ENCODE peak calls at places on chromosomes 3 and 15, in eight cellular contexts. One of them, this sample, is unnamed.

GRCh38 chr3:99419111-99419510 is 219.3 kb upstream of the COL8A1 start:
- DNase-seq in tibial artery: no peak
- DNase-seq in Peyer's patch: no peak
- DNase-seq in cardiac muscle cell: peak; percentile 59
- DNase-seq in foreskin keratinocyte: no peak
- DNase-seq in Caco-2: no peak
- DNase-seq in nephron progenitor cell: no peak
- DNase-seq in WTC11: no peak
- DNase-seq in this sample: peak; percentile 40

GRCh38 chr3:151210676-151211381 is 7.8 kb upstream of the GPR171 start:
- DNase-seq in foreskin keratinocyte: no peak
- DNase-seq in Peyer's patch: peak; percentile 63
- DNase-seq in cardiac muscle cell: peak; percentile 41
- DNase-seq in Caco-2: no peak
- DNase-seq in tibial artery: no peak
- DNase-seq in nephron progenitor cell: no peak
- DNase-seq in WTC11: no peak
- DNase-seq in this sample: no peak

GRCh38 chr3:14524311-14524711 is 15.8 kb downstream of the GRIP2 start:
- DNase-seq in tibial artery: no peak
- DNase-seq in foreskin keratinocyte: no peak
- DNase-seq in WTC11: no peak
- DNase-seq in Caco-2: peak; percentile 32
- DNase-seq in cardiac muscle cell: no peak
- DNase-seq in nephron progenitor cell: no peak
- DNase-seq in Peyer's patch: no peak
- DNase-seq in this sample: no peak

GRCh38 chr3:195119461-195120198 is 151.3 kb downstream of the XXYLT1 start:
- DNase-seq in Peyer's patch: no peak
- DNase-seq in nephron progenitor cell: peak; percentile 33
- DNase-seq in WTC11: peak; percentile 56
- DNase-seq in cardiac muscle cell: peak; percentile 85
- DNase-seq in foreskin keratinocyte: no peak
- DNase-seq in tibial artery: no peak
- DNase-seq in Caco-2: peak; percentile 80
- DNase-seq in this sample: peak; percentile 32

GRCh38 chr15:100309984-100310291 is 31.8 kb downstream of the ADAMTS17 start:
- DNase-seq in cardiac muscle cell: no peak
- DNase-seq in tibial artery: no peak
- DNase-seq in WTC11: no peak
- DNase-seq in Peyer's patch: no peak
- DNase-seq in foreskin keratinocyte: no peak
- DNase-seq in nephron progenitor cell: no peak
- DNase-seq in Caco-2: no peak
- DNase-seq in this sample: no peak

GRCh38 chr3:190716961-190717360 is 145.5 kb downstream of the GMNC start:
- DNase-seq in Peyer's patch: no peak
- DNase-seq in cardiac muscle cell: no peak
- DNase-seq in tibial artery: no peak
- DNase-seq in foreskin keratinocyte: no peak
- DNase-seq in Caco-2: no peak
- DNase-seq in WTC11: no peak
- DNase-seq in nephron progenitor cell: no peak
- DNase-seq in this sample: no peak

GRCh38 chr3:184757010-184757651 is 45.3 kb upstream of the MAGEF1 start:
- DNase-seq in tibial artery: peak; percentile 67
- DNase-seq in Peyer's patch: no peak
- DNase-seq in nephron progenitor cell: peak; percentile 45
- DNase-seq in WTC11: no peak
- DNase-seq in Caco-2: no peak
- DNase-seq in foreskin keratinocyte: no peak
- DNase-seq in cardiac muscle cell: peak; percentile 96
- DNase-seq in this sample: peak; percentile 49

GRCh38 chr3:151393146-151393831 is 8.7 kb upstream of the P2RY12 start:
- DNase-seq in foreskin keratinocyte: no peak
- DNase-seq in WTC11: no peak
- DNase-seq in Peyer's patch: no peak
- DNase-seq in cardiac muscle cell: no peak
- DNase-seq in tibial artery: no peak
- DNase-seq in Caco-2: no peak
- DNase-seq in nephron progenitor cell: no peak
- DNase-seq in this sample: no peak

GRCh38 chr15:38859574-38859973 is 295.0 kb upstream of the RASGRP1 start:
- DNase-seq in foreskin keratinocyte: no peak
- DNase-seq in tibial artery: no peak
- DNase-seq in Caco-2: no peak
- DNase-seq in cardiac muscle cell: no peak
- DNase-seq in nephron progenitor cell: no peak
- DNase-seq in WTC11: no peak
- DNase-seq in Peyer's patch: no peak
- DNase-seq in this sample: no peak

GRCh38 chr15:84671211-84671610 is 13.2 kb upstream of the NMB start:
- DNase-seq in tibial artery: no peak
- DNase-seq in Peyer's patch: no peak
- DNase-seq in cardiac muscle cell: peak; percentile 89
- DNase-seq in Caco-2: no peak
- DNase-seq in foreskin keratinocyte: no peak
- DNase-seq in nephron progenitor cell: no peak
- DNase-seq in WTC11: no peak
- DNase-seq in this sample: peak; percentile 65

GRCh38 chr15:33623010-33623409 is 312.2 kb downstream of the RYR3 start:
- DNase-seq in foreskin keratinocyte: no peak
- DNase-seq in WTC11: peak; percentile 39
- DNase-seq in cardiac muscle cell: no peak
- DNase-seq in Caco-2: no peak
- DNase-seq in Peyer's patch: no peak
- DNase-seq in nephron progenitor cell: no peak
- DNase-seq in tibial artery: no peak
- DNase-seq in this sample: no peak

GRCh38 chr3:58577269-58577821 is at the start of gene FAM107A:
- DNase-seq in cardiac muscle cell: peak; percentile 80
- DNase-seq in foreskin keratinocyte: no peak
- DNase-seq in Peyer's patch: no peak
- DNase-seq in tibial artery: peak; percentile 62
- DNase-seq in nephron progenitor cell: no peak
- DNase-seq in Caco-2: no peak
- DNase-seq in WTC11: peak; percentile 58
- DNase-seq in this sample: peak; percentile 74

GRCh38 chr15:80242132-80242769 is 9.8 kb downstream of the CTXND1 start:
- DNase-seq in Caco-2: no peak
- DNase-seq in cardiac muscle cell: peak; percentile 65
- DNase-seq in WTC11: peak; percentile 73
- DNase-seq in Peyer's patch: no peak
- DNase-seq in nephron progenitor cell: peak; percentile 20
- DNase-seq in foreskin keratinocyte: no peak
- DNase-seq in tibial artery: no peak
- DNase-seq in this sample: no peak

GRCh38 chr3:162328649-162329048 is 832.0 kb downstream of the OTOL1 start:
- DNase-seq in Caco-2: no peak
- DNase-seq in WTC11: no peak
- DNase-seq in tibial artery: no peak
- DNase-seq in Peyer's patch: no peak
- DNase-seq in foreskin keratinocyte: no peak
- DNase-seq in cardiac muscle cell: no peak
- DNase-seq in nephron progenitor cell: no peak
- DNase-seq in this sample: no peak

GRCh38 chr15:62165029-62165792 is at the start of gene C2CD4B:
- DNase-seq in WTC11: peak; percentile 70
- DNase-seq in tibial artery: peak; percentile 24
- DNase-seq in Peyer's patch: peak; percentile 88
- DNase-seq in Caco-2: peak; percentile 72
- DNase-seq in foreskin keratinocyte: no peak
- DNase-seq in nephron progenitor cell: peak; percentile 67
- DNase-seq in cardiac muscle cell: peak; percentile 50
- DNase-seq in this sample: no peak

GRCh38 chr3:78992400-78992799 is 775.4 kb downstream of the ROBO1 start:
- DNase-seq in Caco-2: no peak
- DNase-seq in nephron progenitor cell: no peak
- DNase-seq in tibial artery: no peak
- DNase-seq in cardiac muscle cell: no peak
- DNase-seq in WTC11: no peak
- DNase-seq in Peyer's patch: no peak
- DNase-seq in foreskin keratinocyte: no peak
- DNase-seq in this sample: no peak

GRCh38 chr15:77021088-77021481 is 26.2 kb downstream of the PSTPIP1 start:
- DNase-seq in tibial artery: no peak
- DNase-seq in WTC11: no peak
- DNase-seq in nephron progenitor cell: no peak
- DNase-seq in Caco-2: peak; percentile 36
- DNase-seq in foreskin keratinocyte: no peak
- DNase-seq in Peyer's patch: no peak
- DNase-seq in cardiac muscle cell: no peak
- DNase-seq in this sample: no peak

GRCh38 chr3:119582178-119582577 is 2.9 kb downstream of the ADPRH start:
- DNase-seq in foreskin keratinocyte: peak; percentile 40
- DNase-seq in nephron progenitor cell: no peak
- DNase-seq in Peyer's patch: no peak
- DNase-seq in tibial artery: no peak
- DNase-seq in Caco-2: no peak
- DNase-seq in cardiac muscle cell: no peak
- DNase-seq in WTC11: no peak
- DNase-seq in this sample: no peak

GRCh38 chr3:188712257-188712924 is 459.4 kb upstream of the TPRG1 start:
- DNase-seq in foreskin keratinocyte: no peak
- DNase-seq in Peyer's patch: no peak
- DNase-seq in cardiac muscle cell: peak; percentile 75
- DNase-seq in Caco-2: peak; percentile 44
- DNase-seq in nephron progenitor cell: no peak
- DNase-seq in WTC11: no peak
- DNase-seq in tibial artery: no peak
- DNase-seq in this sample: no peak

GRCh38 chr3:53263907-53264306 is 8.1 kb upstream of the TKT start:
- DNase-seq in tibial artery: no peak
- DNase-seq in Caco-2: no peak
- DNase-seq in foreskin keratinocyte: no peak
- DNase-seq in nephron progenitor cell: no peak
- DNase-seq in WTC11: no peak
- DNase-seq in Peyer's patch: no peak
- DNase-seq in cardiac muscle cell: no peak
- DNase-seq in this sample: no peak

GRCh38 chr3:112818289-112818688 is 28.4 kb downstream of the CD200R1L start:
- DNase-seq in cardiac muscle cell: no peak
- DNase-seq in foreskin keratinocyte: no peak
- DNase-seq in WTC11: no peak
- DNase-seq in Caco-2: no peak
- DNase-seq in tibial artery: no peak
- DNase-seq in Peyer's patch: no peak
- DNase-seq in nephron progenitor cell: no peak
- DNase-seq in this sample: peak; percentile 66

GRCh38 chr3:13141183-13141582 is 68.0 kb upstream of the IQSEC1 start:
- DNase-seq in WTC11: no peak
- DNase-seq in Peyer's patch: peak; percentile 10
- DNase-seq in Caco-2: no peak
- DNase-seq in foreskin keratinocyte: no peak
- DNase-seq in tibial artery: peak; percentile 9
- DNase-seq in cardiac muscle cell: no peak
- DNase-seq in nephron progenitor cell: no peak
- DNase-seq in this sample: no peak
- TF ChIP-seq CTCF in WTC11: no peak
- TF ChIP-seq CTCF in Peyer's patch: no peak
- TF ChIP-seq CTCF in Caco-2: no peak
- TF ChIP-seq CTCF in foreskin keratinocyte: no peak
- TF ChIP-seq CTCF in tibial artery: no peak
- TF ChIP-seq CTCF in cardiac muscle cell: no peak
- TF ChIP-seq CTCF in nephron progenitor cell: no peak
- TF ChIP-seq CTCF in this sample: no peak

DNA sequence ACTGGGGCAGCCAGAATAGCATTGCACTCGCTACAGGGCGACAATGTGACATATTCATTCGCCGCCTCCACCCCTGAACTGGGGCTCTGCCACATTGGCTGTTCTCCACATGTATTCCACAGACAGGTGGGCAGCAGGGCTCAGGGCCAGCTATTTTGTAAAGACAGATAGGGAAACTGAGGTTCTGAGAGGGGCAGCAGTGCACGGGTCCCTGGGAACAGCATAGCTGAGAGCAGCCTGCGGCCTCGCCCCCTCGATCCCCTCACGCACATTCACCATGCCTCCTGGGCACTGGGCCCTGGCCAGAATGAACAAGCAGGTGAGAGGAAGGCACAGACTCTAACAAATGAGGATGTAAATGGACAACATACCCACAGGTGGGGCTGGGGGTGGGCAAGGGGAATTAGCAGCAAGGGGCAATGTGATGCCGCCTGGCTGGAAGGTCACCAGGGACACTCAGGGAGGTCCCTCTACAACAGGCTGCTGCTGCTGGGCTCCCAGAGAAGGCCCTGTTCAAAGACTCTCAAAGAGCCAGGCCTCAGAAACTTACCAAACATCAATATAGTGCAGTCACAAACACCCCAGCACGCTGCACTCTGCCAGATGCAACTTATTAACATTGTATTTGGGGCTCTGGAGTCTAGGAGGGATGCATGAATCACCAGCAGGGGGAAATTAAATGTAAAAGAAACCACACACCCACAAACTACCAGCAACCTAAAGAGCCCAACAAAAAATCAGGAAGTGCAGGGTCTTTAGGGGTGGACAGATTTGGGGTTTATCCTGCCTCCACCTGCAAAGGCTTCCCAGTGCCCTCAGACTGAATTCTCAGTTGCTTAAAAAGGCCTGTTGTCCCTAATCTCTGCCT is 74.8 kb upstream of the SPATA12 start:
- DNase-seq in Caco-2: no peak
- DNase-seq in WTC11: no peak
- DNase-seq in tibial artery: no peak
- DNase-seq in foreskin keratinocyte: no peak
- DNase-seq in nephron progenitor cell: no peak
- DNase-seq in cardiac muscle cell: peak; percentile 53
- DNase-seq in Peyer's patch: no peak
- DNase-seq in this sample: no peak
- TF ChIP-seq CTCF in Caco-2: no peak
- TF ChIP-seq CTCF in WTC11: no peak
- TF ChIP-seq CTCF in tibial artery: no peak
- TF ChIP-seq CTCF in foreskin keratinocyte: peak; percentile 5
- TF ChIP-seq CTCF in nephron progenitor cell: no peak
- TF ChIP-seq CTCF in cardiac muscle cell: peak; percentile 13
- TF ChIP-seq CTCF in Peyer's patch: no peak
- TF ChIP-seq CTCF in this sample: peak; percentile 14

GRCh38 chr3:32401541-32402052 is 9.9 kb downstream of the CMTM7 start:
- DNase-seq in WTC11: peak; percentile 74
- DNase-seq in tibial artery: peak; percentile 73
- DNase-seq in nephron progenitor cell: peak; percentile 79
- DNase-seq in foreskin keratinocyte: no peak
- DNase-seq in Peyer's patch: peak; percentile 79
- DNase-seq in Caco-2: peak; percentile 44
- DNase-seq in cardiac muscle cell: peak; percentile 88
- DNase-seq in this sample: no peak
- TF ChIP-seq CTCF in WTC11: no peak
- TF ChIP-seq CTCF in tibial artery: no peak
- TF ChIP-seq CTCF in nephron progenitor cell: no peak
- TF ChIP-seq CTCF in foreskin keratinocyte: no peak
- TF ChIP-seq CTCF in Peyer's patch: no peak
- TF ChIP-seq CTCF in Caco-2: no peak
- TF ChIP-seq CTCF in cardiac muscle cell: no peak
- TF ChIP-seq CTCF in this sample: no peak

DNA sequence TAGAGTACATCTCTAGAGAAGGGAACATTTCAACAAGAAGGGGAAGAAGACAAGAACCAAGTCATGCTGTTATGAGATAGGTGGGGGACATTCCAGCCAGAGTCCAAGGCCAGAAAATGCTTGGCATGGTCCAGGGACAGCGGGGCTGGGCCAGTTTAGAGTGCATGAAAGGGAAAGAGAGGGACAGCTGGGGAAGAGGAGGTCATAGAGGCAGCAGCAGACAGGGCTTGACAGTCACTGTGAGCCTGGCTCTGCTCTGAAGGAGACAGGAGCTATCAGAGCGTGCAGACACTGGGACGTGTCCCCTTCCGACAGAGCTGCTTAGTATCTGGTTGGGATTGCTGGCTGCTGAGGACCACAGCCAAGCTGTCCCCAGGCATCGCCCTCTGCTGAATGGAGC is 35.7 kb upstream of the PRR20G start:
- DNase-seq in Caco-2: no peak
- DNase-seq in Peyer's patch: no peak
- DNase-seq in cardiac muscle cell: no peak
- DNase-seq in nephron progenitor cell: no peak
- DNase-seq in foreskin keratinocyte: no peak
- DNase-seq in WTC11: no peak
- DNase-seq in tibial artery: no peak
- DNase-seq in this sample: no peak
- TF ChIP-seq CTCF in Caco-2: no peak
- TF ChIP-seq CTCF in Peyer's patch: no peak
- TF ChIP-seq CTCF in cardiac muscle cell: no peak
- TF ChIP-seq CTCF in nephron progenitor cell: no peak
- TF ChIP-seq CTCF in foreskin keratinocyte: no peak
- TF ChIP-seq CTCF in WTC11: no peak
- TF ChIP-seq CTCF in tibial artery: no peak
- TF ChIP-seq CTCF in this sample: no peak